ENCODE peak calls at places on chromosome 6, in eight cellular contexts. I, N, W, P, O, X, V and Z are unnamed samples.

GRCh38 chr6:17988422-17988944 is 1.0 kb upstream of the KIF13A start:
- DNase-seq in V (no peak), W (peak), O (no peak), P (no peak), N (no peak), X (no peak), I (no peak), Z (peak)

GRCh38 chr6:119479860-119480655 is 130.5 kb upstream of the MAN1A1 start:
- DNase-seq in W (no peak), P (no peak), O (no peak), I (no peak), N (no peak), X (no peak), V (no peak), Z (no peak)

GRCh38 chr6:31651602-31652191 is 764 bp downstream of the BAG6 start:
- DNase-seq in P (no peak), W (peak), O (peak), I (no peak), N (no peak), X (peak), V (no peak), Z (peak)

GRCh38 chr6:90230547-90231240 is 65.9 kb downstream of the BACH2 start:
- DNase-seq in I (no peak), P (no peak), V (no peak), W (no peak), O (no peak), X (no peak), N (no peak), Z (no peak)

GRCh38 chr6:146543940-146544661 is 468 bp downstream of the RAB32 start:
- DNase-seq in N (no peak), I (no peak), O (peak), W (no peak), X (peak), V (peak), P (peak), Z (no peak)

GRCh38 chr6:133951881-133952814 is 876 bp upstream of the TBPL1 start:
- DNase-seq in O (peak), N (peak), P (peak), W (peak), V (peak), X (peak), I (peak), Z (no peak)

GRCh38 chr6:45003400-45003799 is 324.7 kb upstream of the RUNX2 start:
- DNase-seq in W (no peak), N (no peak), O (no peak), V (no peak), P (no peak), I (no peak), X (no peak), Z (no peak)

GRCh38 chr6:2396856-2397640 is 151.6 kb upstream of the GMDS start:
- DNase-seq in X (no peak), N (no peak), I (no peak), P (no peak), V (no peak), O (no peak), W (peak), Z (no peak)

GRCh38 chr6:43175676-43176422 is 4.8 kb downstream of the SRF start:
- DNase-seq in O (no peak), I (no peak), X (no peak), P (no peak), W (no peak), N (no peak), V (no peak), Z (no peak)

GRCh38 chr6:47352169-47352568 is 42.5 kb upstream of the TNFRSF21 start:
- DNase-seq in N (no peak), I (no peak), P (no peak), W (no peak), O (no peak), X (no peak), V (no peak), Z (no peak)

GRCh38 chr6:111118816-111119215 is 31.5 kb downstream of the SLC16A10 start:
- DNase-seq in X (no peak), V (no peak), N (no peak), W (no peak), I (no peak), O (no peak), P (no peak), Z (no peak)

GRCh38 chr6:36266913-36267644 is 2.8 kb upstream of the PNPLA1 start:
- DNase-seq in I (no peak), P (no peak), N (no peak), V (no peak), X (no peak), O (no peak), W (no peak), Z (no peak)

GRCh38 chr6:147947521-147947920 is 395.1 kb upstream of the SASH1 start:
- DNase-seq in V (no peak), P (no peak), X (no peak), O (no peak), I (no peak), W (no peak), N (no peak), Z (no peak)

GRCh38 chr6:27049863-27050781 is 197.4 kb upstream of the PRSS16 start:
- DNase-seq in V (no peak), W (no peak), O (no peak), P (peak), N (no peak), I (no peak), X (no peak), Z (peak)

GRCh38 chr6:84771732-84772131 is 7.3 kb upstream of the TBX18 start:
- DNase-seq in V (no peak), X (no peak), O (no peak), P (no peak), W (no peak), I (no peak), N (no peak), Z (no peak)